ENCODE peak calls at places on chromosome 13, in four cellular contexts. I is HepG2, O is GM12878, L is K562. A is an unnamed sample.

GRCh38 chr13:93364166-93364565 is 137.6 kb downstream of the GPC6 start:
- DNase-seq in I (no peak), O (no peak), L (no peak), A (no peak)

GRCh38 chr13:95547531-95548167 is 4.9 kb upstream of the CLDN10 start:
- DNase-seq in I (no peak), O (no peak), L (no peak), A (no peak)

GRCh38 chr13:21106089-21106488 is 44.7 kb upstream of the LATS2 start:
- DNase-seq in I (no peak), O (no peak), L (no peak), A (no peak)

GRCh38 chr13:94033830-94034642 is 445.4 kb downstream of the DCT start:
- DNase-seq in I (no peak), O (no peak), L (no peak), A (no peak)

GRCh38 chr13:67440240-67440639 is 210.1 kb upstream of the PCDH9 start:
- DNase-seq in I (no peak), O (no peak), L (no peak), A (no peak)

GRCh38 chr13:84607614-84608013 is 725.3 kb upstream of the SLITRK1 start:
- DNase-seq in I (no peak), O (no peak), L (no peak), A (no peak)

GRCh38 chr13:33639640-33640080 is 178.3 kb upstream of the RFC3 start:
- DNase-seq in I (peak; percentile 43), O (peak; percentile 40), L (no peak), A (no peak)

GRCh38 chr13:27132538-27132937 is 39.1 kb downstream of the USP12 start:
- DNase-seq in I (no peak), O (peak; percentile 40), L (no peak), A (no peak)

GRCh38 chr13:90869580-90869979 is 477.9 kb upstream of the MIR17HG start:
- DNase-seq in I (no peak), O (no peak), L (no peak), A (no peak)

GRCh38 chr13:103883152-103883551 is 816.9 kb upstream of the SLC10A2 start:
- DNase-seq in I (peak; percentile 81), O (no peak), L (no peak), A (peak; percentile 79)

GRCh38 chr13:81142306-81142999 is 801.5 kb upstream of the SPRY2 start:
- DNase-seq in I (no peak), O (no peak), L (no peak), A (no peak)

GRCh38 chr13:24288870-24289269 is 20.5 kb upstream of the C1QTNF9 start:
- DNase-seq in I (no peak), O (no peak), L (no peak), A (no peak)

GRCh38 chr13:74273591-74273990 is 139.4 kb upstream of the KLF12 start:
- DNase-seq in I (no peak), O (no peak), L (no peak), A (no peak)

GRCh38 chr13:31674056-31674455 is 65.3 kb upstream of the RXFP2 start:
- DNase-seq in I (no peak), O (no peak), L (no peak), A (no peak)

GRCh38 chr13:24905242-24905641 is 141.3 kb downstream of the RNF17 start:
- DNase-seq in I (no peak), O (no peak), L (no peak), A (no peak)

GRCh38 chr13:100815476-100816046 is 141.0 kb upstream of the TMTC4 start:
- DNase-seq in I (no peak), O (no peak), L (no peak), A (no peak)

GRCh38 chr13:89514534-89515312 is 1832.8 kb upstream of the MIR17HG start:
- DNase-seq in I (peak; percentile 50), O (no peak), L (no peak), A (peak; percentile 91)

GRCh38 chr13:107824636-107825035 is 390.7 kb downstream of the LIG4 start:
- DNase-seq in I (no peak), O (no peak), L (no peak), A (no peak)

GRCh38 chr13:50421457-50422130 is 406.4 kb downstream of the KCNRG start:
- DNase-seq in I (no peak), O (no peak), L (no peak), A (no peak)

GRCh38 chr13:33138441-33138840 is 122.2 kb downstream of the KL start:
- DNase-seq in I (no peak), O (no peak), L (no peak), A (no peak)

GRCh38 chr13:75318138-75318833 is 163.7 kb downstream of the TBC1D4 start:
- DNase-seq in I (no peak), O (no peak), L (no peak), A (no peak)

GRCh38 chr13:43005460-43006236 is 13.6 kb upstream of the EPSTI1 start:
- DNase-seq in I (peak; percentile 50), O (no peak), L (no peak), A (no peak)

GRCh38 chr13:57582032-57582431 is 49.5 kb upstream of the PCDH17 start:
- DNase-seq in I (peak; percentile 4), O (no peak), L (no peak), A (no peak)

GRCh38 chr13:90880790-90881189 is 466.7 kb upstream of the MIR17HG start:
- DNase-seq in I (no peak), O (no peak), L (no peak), A (no peak)

GRCh38 chr13:111490611-111491010 is 170.2 kb downstream of the TEX29 start:
- DNase-seq in I (no peak), O (no peak), L (no peak), A (no peak)

GRCh38 chr13:32048816-32049215 is 17.2 kb downstream of the FRY start:
- DNase-seq in I (peak; percentile 43), O (no peak), L (no peak), A (no peak)

GRCh38 chr13:75341025-75341424 is 140.9 kb downstream of the TBC1D4 start:
- DNase-seq in I (no peak), O (no peak), L (no peak), A (no peak)

GRCh38 chr13:36673352-36673751 is 468 bp upstream of the SERTM1 start:
- DNase-seq in I (no peak), O (no peak), L (no peak), A (no peak)

GRCh38 chr13:30846311-30846710 is 59.8 kb upstream of the MEDAG start:
- DNase-seq in I (no peak), O (no peak), L (no peak), A (no peak)

GRCh38 chr13:104301216-104301975 is 1235.2 kb upstream of the SLC10A2 start:
- DNase-seq in I (no peak), O (no peak), L (no peak), A (no peak)

GRCh38 chr13:112709825-112710783 is 20.3 kb downstream of the ATP11A start:
- DNase-seq in I (no peak), O (no peak), L (no peak), A (no peak)
- TF ChIP-seq POLR2AphosphoS2 in I (no peak), O (no peak), L (no peak), A (no peak)

DNA sequence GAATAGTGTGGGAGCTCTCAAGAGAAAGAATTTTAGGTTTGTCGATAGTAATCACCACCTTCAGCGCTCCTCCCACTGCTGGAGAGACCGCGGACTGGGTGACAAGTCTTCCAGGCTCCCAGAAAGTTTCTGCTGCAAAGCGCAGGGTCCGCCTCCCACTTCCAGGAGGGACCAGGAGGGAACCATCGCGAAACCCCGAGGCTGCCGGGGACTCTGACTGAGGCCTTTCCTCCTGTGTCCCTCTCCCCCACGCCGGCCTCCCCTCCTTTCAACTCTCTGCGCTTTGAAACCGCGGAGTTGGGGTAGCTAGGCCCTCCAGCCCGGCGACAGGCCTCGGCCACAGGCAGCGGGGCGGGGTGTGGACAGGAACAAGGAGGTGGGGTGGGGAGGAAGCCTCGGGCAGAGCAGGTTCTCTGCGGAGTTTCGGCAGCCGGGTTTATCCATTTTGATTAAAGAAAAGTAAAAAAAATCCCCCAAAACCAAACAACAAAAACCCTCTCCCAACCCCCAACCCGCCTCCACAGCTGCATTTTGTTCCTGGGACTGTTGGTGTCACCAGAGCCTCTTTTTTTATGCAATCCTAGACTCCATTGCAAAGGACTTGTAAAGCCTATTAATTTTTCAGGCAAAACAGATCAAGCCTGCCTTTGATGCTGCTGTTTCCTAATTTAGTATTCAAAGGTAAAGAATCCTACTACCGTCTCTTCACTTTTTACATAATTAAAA is 157.2 kb downstream of the TM9SF2 start:
- DNase-seq in I (no peak), O (no peak), L (peak; percentile 5), A (peak; percentile 64)
- H3K4me3 ChIP-seq in I (no peak overlapping the region), O (peak overlapping the region; percentile 67), L (no peak overlapping the region), A (peak overlapping the region; percentile 46)

GRCh38 chr13:99385940-99386339 is 78.7 kb upstream of the GPR183 start:
- DNase-seq in I (no peak), O (no peak), L (no peak), A (no peak)
- TF ChIP-seq USF2 in I (no peak), O (no peak), L (no peak), A (no peak)

GRCh38 chr13:25977216-25977615 is 74.6 kb downstream of the SHISA2 start:
- DNase-seq in I (no peak), O (no peak), L (no peak), A (no peak)

GRCh38 chr13:25973085-25973484 is 78.7 kb downstream of the SHISA2 start:
- DNase-seq in I (no peak), O (no peak), L (no peak), A (no peak)

GRCh38 chr13:25971077-25971476 is 80.7 kb downstream of the SHISA2 start:
- DNase-seq in I (no peak), O (no peak), L (no peak), A (no peak)

GRCh38 chr13:25971499-25972145 is 80.2 kb downstream of the SHISA2 start:
- DNase-seq in I (no peak), O (no peak), L (no peak), A (no peak)

DNA sequence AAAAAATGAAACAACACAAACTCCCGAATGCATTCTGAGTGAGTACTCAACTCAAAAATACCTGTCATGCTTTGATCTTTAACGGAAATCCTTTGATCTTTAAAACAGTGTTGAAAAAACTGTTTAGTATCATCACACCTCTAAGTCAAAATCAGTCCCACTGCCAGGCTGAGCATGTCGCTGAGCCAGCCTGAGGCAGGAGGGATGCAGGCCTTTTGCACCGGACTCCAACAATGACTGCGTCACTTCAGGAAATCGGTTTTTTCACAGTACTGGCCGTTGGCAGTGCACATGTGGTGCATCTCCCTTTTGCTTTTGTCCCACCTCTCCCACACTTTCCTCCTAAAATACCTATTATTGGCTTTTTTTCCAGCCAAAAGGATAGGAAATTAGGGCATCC is 78.2 kb downstream of the SHISA2 start:
- DNase-seq in I (no peak), O (no peak), L (no peak), A (no peak)
- TF ChIP-seq POLR2AphosphoS2 in I (no peak), O (no peak), L (no peak), A (no peak)

DNA sequence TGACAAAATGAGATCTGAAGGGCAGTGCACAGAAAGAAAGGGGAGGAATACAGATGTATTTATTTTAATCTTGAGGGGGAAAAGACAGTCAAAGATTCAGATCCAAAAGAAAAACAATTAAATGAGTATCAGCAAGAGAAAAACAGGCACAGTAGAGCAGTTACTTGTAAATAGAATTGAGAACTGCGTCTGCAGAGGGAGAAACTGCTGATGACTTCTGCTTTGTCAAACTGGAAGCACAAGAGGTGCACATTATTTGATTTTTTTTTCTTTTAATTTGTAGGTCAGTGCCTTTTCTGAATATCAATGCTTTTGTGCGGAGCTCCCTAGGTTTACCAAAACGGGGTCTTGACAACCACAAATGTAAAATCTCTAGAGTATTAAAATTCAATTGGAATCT is 37.3 kb downstream of the EFNB2 start:
- DNase-seq in I (no peak), O (no peak), L (no peak), A (no peak)
- H3K4me3 ChIP-seq in I (no peak overlapping the region), O (no peak overlapping the region), L (no peak overlapping the region), A (no peak overlapping the region)

A was measured in A549.